ENCODE peak calls at places on chromosomes 5 and 9, in four cellular contexts. X is suprapubic skin, P is tibial nerve, A is ovary. J is an unnamed sample.

GRCh38 chr5:82351754-82352145 is 73.6 kb upstream of the RPS23 start:
- DNase-seq in P (no peak), X (no peak), A (no peak), J (no peak)

GRCh38 chr9:120937596-120937995 is 11.0 kb upstream of the TRAF1 start:
- DNase-seq in P (no peak), X (no peak), A (no peak), J (no peak)

GRCh38 chr5:156515799-156516198 is 188.8 kb downstream of the SGCD start:
- DNase-seq in P (no peak), A (no peak), X (no peak), J (no peak)

GRCh38 chr5:78591227-78591626 is 57.3 kb downstream of the LHFPL2 start:
- DNase-seq in A (no peak), P (no peak), X (no peak), J (no peak)

GRCh38 chr5:77960305-77960704 is 184.2 kb upstream of the TBCA start:
- DNase-seq in X (no peak), P (no peak), A (no peak), J (no peak)

GRCh38 chr5:135930949-135931295 is 23.9 kb downstream of the LECT2 start:
- DNase-seq in A (no peak), X (no peak), P (no peak), J (no peak)

GRCh38 chr9:93452710-93453046 is 703 bp downstream of the FAM120AOS start:
- DNase-seq in A (peak; percentile 27), P (no peak), X (no peak), J (no peak)

GRCh38 chr9:108363321-108363720 is 492.5 kb downstream of the ACTL7B start:
- DNase-seq in P (no peak), A (no peak), X (no peak), J (no peak)

GRCh38 chr9:69898714-69899209 is 78.1 kb downstream of the CFAP95 start:
- DNase-seq in X (no peak), P (no peak), A (no peak), J (no peak)

GRCh38 chr5:95808686-95809413 is 13.7 kb downstream of the GLRX start:
- DNase-seq in X (peak; percentile 90), P (peak; percentile 64), A (peak; percentile 81), J (peak; percentile 95)

GRCh38 chr5:115457985-115458384 is 86.6 kb downstream of the FEM1C start:
- DNase-seq in X (no peak), A (no peak), P (no peak), J (no peak)

GRCh38 chr9:115944166-115944948 is 209.2 kb upstream of the PAPPA start:
- DNase-seq in X (peak; percentile 86), A (peak; percentile 57), P (peak; percentile 72), J (peak; percentile 95)

GRCh38 chr5:118173340-118173739 is 815.0 kb downstream of the DTWD2 start:
- DNase-seq in P (no peak), A (no peak), X (no peak), J (no peak)

GRCh38 chr5:118174671-118175070 is 813.7 kb downstream of the DTWD2 start:
- DNase-seq in X (no peak), A (no peak), P (no peak), J (no peak)
- TF ChIP-seq EP300 in X (no peak), A (no peak), P (no peak), J (no peak)

GRCh38 chr5:62720036-62720441 is 141.4 kb downstream of the LRRC70 start:
- DNase-seq in X (no peak), P (no peak), A (no peak), J (no peak)
- TF ChIP-seq EP300 in X (no peak), P (no peak), A (no peak), J (no peak)

DNA sequence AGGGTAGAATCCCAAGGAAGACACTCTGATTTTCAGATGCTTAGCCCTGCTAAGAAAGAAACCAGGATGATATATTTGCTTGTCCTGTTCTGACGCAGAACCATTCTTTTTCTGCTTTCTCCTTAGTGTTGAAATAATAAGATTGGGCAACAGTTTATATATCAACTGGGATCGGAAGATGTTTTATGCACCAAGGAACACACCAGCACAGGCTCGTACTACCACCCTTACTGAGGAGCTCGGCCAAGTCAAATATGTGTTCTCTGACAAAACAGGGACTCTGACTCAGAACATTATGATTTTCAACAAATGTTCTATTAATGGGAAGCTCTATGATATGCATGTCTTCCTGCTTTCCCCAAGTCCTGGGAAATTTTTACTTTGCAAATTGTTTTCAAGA is 19.0 kb upstream of the RUSC2 start:
- DNase-seq in X (no peak), A (no peak), P (peak; percentile 52), J (no peak)
- TF ChIP-seq EP300 in X (no peak), A (no peak), P (no peak), J (no peak)

DNA sequence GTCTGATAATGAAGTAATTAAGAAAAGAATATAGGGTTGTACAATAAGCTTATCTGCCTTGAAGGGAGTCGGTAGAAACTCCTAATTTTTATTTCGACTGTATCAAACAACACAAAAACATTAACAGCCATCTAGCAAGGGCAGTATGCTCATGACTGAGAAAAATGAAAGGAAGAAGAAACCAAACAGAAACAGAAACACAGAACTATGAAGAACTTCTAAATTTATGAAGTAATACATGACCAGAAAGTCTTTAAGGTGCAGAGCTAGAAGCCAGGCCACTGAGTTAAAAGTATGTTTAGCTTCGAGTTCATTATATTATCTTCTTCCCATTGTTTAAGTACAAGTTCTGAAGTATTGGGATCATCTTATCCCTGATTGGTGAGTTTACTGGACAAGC is 367.3 kb upstream of the C9orf72 start:
- DNase-seq in X (no peak), A (no peak), P (no peak), J (no peak)
- TF ChIP-seq EP300 in X (no peak), A (no peak), P (no peak), J (no peak)

GRCh38 chr9:104745852-104746251 is 1.6 kb upstream of the NIPSNAP3A start:
- DNase-seq in A (no peak), P (no peak), X (no peak), J (no peak)
- TF ChIP-seq EP300 in A (no peak), P (no peak), X (no peak), J (no peak)

DNA sequence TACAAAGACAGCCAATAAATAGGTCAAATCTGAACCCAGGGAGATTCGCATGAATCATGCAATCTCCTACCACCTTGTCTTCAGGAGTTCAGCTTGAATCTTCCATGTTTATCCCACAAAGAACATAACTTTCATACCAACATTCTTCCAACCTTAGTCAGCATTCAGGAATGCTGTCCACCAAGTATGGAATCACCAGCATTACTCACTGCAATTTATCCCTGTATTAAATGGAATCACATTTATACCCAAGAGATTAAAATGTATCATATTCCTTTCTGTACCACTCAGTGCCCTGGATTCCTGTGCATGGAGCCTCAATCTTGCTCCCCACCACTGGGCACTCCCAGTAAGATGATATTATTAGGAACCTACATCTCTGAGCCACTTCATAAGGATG is 162.6 kb downstream of the GLIS3 start:
- DNase-seq in X (no peak), P (no peak), A (no peak), J (no peak)
- TF ChIP-seq EP300 in X (peak; percentile 14), P (no peak), A (no peak), J (no peak)

DNA sequence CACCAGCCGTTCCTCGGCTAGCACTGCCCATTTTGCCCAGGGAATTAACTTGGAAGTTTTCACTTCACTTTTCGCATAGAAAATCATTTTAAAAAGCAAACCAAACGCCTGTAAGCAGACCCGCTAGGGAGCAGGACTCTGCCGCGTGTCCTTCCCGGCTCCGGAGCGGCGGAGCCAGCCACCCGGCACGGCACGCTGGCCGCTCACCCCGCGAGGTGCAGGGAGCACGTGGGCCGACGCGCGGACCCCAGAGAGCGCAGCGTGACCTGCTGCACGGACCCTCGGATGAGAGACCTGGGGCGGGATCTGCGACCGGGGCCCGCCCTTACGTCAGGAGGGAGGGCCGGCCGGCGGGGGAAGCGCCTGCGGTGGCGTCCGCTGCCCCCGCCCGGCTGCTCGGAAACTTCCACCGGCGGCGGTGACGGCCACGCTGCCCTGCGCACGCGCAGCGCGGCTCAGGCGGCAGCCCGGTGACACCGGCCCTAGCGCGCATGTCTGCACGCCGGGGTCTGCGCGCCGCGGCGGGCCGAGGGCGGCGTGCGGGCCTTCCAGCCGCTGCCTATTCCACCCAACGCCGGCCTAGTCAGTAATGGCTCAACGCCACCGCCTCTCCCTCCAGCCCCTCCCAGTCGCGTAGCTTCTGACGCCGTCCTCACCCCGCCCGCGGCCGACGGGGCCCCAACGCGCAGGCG is 504 bp upstream of the TENT4A start:
- DNase-seq in A (peak; percentile 97), X (peak; percentile 97), P (peak; percentile 90), J (peak; percentile 97)
- TF ChIP-seq EP300 in A (no peak), X (no peak), P (no peak), J (no peak)

GRCh38 chr9:134730761-134731496 is 89.3 kb downstream of the COL5A1 start:
- DNase-seq in X (no peak), P (no peak), A (no peak), J (no peak)
- TF ChIP-seq EP300 in X (no peak), P (no peak), A (no peak), J (no peak)

GRCh38 chr5:39580702-39581498 is 156.1 kb upstream of the DAB2 start:
- DNase-seq in X (no peak), P (no peak), A (no peak), J (no peak)

GRCh38 chr5:39588176-39588575 is 163.4 kb upstream of the DAB2 start:
- DNase-seq in X (no peak), P (no peak), A (no peak), J (no peak)

GRCh38 chr5:39587675-39588074 is 162.9 kb upstream of the DAB2 start:
- DNase-seq in A (no peak), P (no peak), X (no peak), J (no peak)

GRCh38 chr5:39586185-39586584 is 161.4 kb upstream of the DAB2 start:
- DNase-seq in P (no peak), X (no peak), A (no peak), J (no peak)

GRCh38 chr5:39584921-39585320 is 160.1 kb upstream of the DAB2 start:
- DNase-seq in X (no peak), A (no peak), P (no peak), J (no peak)
- TF ChIP-seq EP300 in X (no peak), A (no peak), P (no peak), J (no peak)